ENCODE peak calls at places on chromosomes 4 and X, in four cellular contexts. One of them, this sample, is unnamed.

GRCh38 chr4:14254252-14254651 is 626.7 kb upstream of the BOD1L1 start:
- DNase-seq in NCI-H1417: no peak
- DNase-seq in kidney glomerular epithelial cell: no peak
- DNase-seq in germinal center: no peak
- DNase-seq in this sample: no peak

GRCh38 chrX:70172226-70172625 is 5.1 kb upstream of the DGAT2L6 start:
- DNase-seq in NCI-H1417: no peak
- DNase-seq in kidney glomerular epithelial cell: no peak
- DNase-seq in germinal center: no peak
- DNase-seq in this sample: no peak

GRCh38 chrX:123779908-123780396 is 47.1 kb upstream of the THOC2 start:
- DNase-seq in NCI-H1417: no peak
- DNase-seq in kidney glomerular epithelial cell: no peak
- DNase-seq in germinal center: no peak
- DNase-seq in this sample: no peak

GRCh38 chrX:110026099-110026844 is 23.4 kb downstream of the TMEM164 start:
- DNase-seq in NCI-H1417: no peak
- DNase-seq in kidney glomerular epithelial cell: peak
- DNase-seq in germinal center: no peak
- DNase-seq in this sample: no peak

GRCh38 chr4:52751349-52751911 is at the start of gene ERVMER34-1:
- DNase-seq in NCI-H1417: no peak
- DNase-seq in kidney glomerular epithelial cell: peak
- DNase-seq in germinal center: no peak
- DNase-seq in this sample: no peak

GRCh38 chr4:84050014-84050413 is 449.1 kb downstream of the NKX6-1 start:
- DNase-seq in NCI-H1417: no peak
- DNase-seq in kidney glomerular epithelial cell: no peak
- DNase-seq in germinal center: no peak
- DNase-seq in this sample: no peak

GRCh38 chrX:16653424-16653823 is 3.5 kb downstream of the S100G start:
- DNase-seq in NCI-H1417: no peak
- DNase-seq in kidney glomerular epithelial cell: no peak
- DNase-seq in germinal center: no peak
- DNase-seq in this sample: no peak

GRCh38 chrX:21770631-21771321 is 12.9 kb upstream of the SMPX start:
- DNase-seq in NCI-H1417: no peak
- DNase-seq in kidney glomerular epithelial cell: no peak
- DNase-seq in germinal center: no peak
- DNase-seq in this sample: no peak

GRCh38 chr4:10129196-10130185 is 12.9 kb upstream of the WDR1 start:
- DNase-seq in NCI-H1417: no peak
- DNase-seq in kidney glomerular epithelial cell: no peak
- DNase-seq in germinal center: no peak
- DNase-seq in this sample: no peak

GRCh38 chr4:169337510-169337909 is 66.8 kb upstream of the SH3RF1 start:
- DNase-seq in NCI-H1417: no peak
- DNase-seq in kidney glomerular epithelial cell: peak
- DNase-seq in germinal center: no peak
- DNase-seq in this sample: peak

GRCh38 chrX:129678176-129678880 is 23.6 kb upstream of the APLN start:
- DNase-seq in NCI-H1417: peak
- DNase-seq in kidney glomerular epithelial cell: no peak
- DNase-seq in germinal center: peak
- DNase-seq in this sample: no peak

GRCh38 chrX:110722135-110722534 is 73.5 kb downstream of the CHRDL1 start:
- DNase-seq in NCI-H1417: no peak
- DNase-seq in kidney glomerular epithelial cell: no peak
- DNase-seq in germinal center: no peak
- DNase-seq in this sample: no peak

GRCh38 chr4:8315343-8316250 is 46.0 kb downstream of the HTRA3 start:
- DNase-seq in NCI-H1417: peak
- DNase-seq in kidney glomerular epithelial cell: peak
- DNase-seq in germinal center: no peak
- DNase-seq in this sample: peak

GRCh38 chr4:26131711-26132110 is 189.1 kb upstream of the RBPJ start:
- DNase-seq in NCI-H1417: no peak
- DNase-seq in kidney glomerular epithelial cell: no peak
- DNase-seq in germinal center: no peak
- DNase-seq in this sample: no peak

GRCh38 chrX:7921750-7922149 is 5.5 kb downstream of the PNPLA4 start:
- DNase-seq in NCI-H1417: no peak
- DNase-seq in kidney glomerular epithelial cell: no peak
- DNase-seq in germinal center: no peak
- DNase-seq in this sample: no peak

GRCh38 chr4:166989886-166990285 is 244.4 kb downstream of the SPOCK3 start:
- DNase-seq in NCI-H1417: no peak
- DNase-seq in kidney glomerular epithelial cell: no peak
- DNase-seq in germinal center: no peak
- DNase-seq in this sample: no peak

GRCh38 chr4:83852085-83852451 is 316.2 kb downstream of the GPAT3 start:
- DNase-seq in NCI-H1417: no peak
- DNase-seq in kidney glomerular epithelial cell: peak
- DNase-seq in germinal center: no peak
- DNase-seq in this sample: no peak

GRCh38 chr4:102169345-102169744 is 175.9 kb downstream of the SLC39A8 start:
- DNase-seq in NCI-H1417: peak
- DNase-seq in kidney glomerular epithelial cell: peak
- DNase-seq in germinal center: no peak
- DNase-seq in this sample: no peak

This sample was measured in epithelial cell of proximal tubule.